ENCODE peak calls at places on chromosome 12, in four cellular contexts. One of them, this sample, is unnamed.

GRCh38 chr12:114799574-114800487 is 115.9 kb upstream of the TBX3 start:
- DNase-seq in substantia nigra: no peak
- DNase-seq in sciatic nerve: peak; percentile 59
- DNase-seq in stimulated activated CD8-positive, alpha-beta memory T cell treated with anti-CD3 and anti-CD28 coated beads, Interleukin-2, amount 100 ng/mL, for 1 hour: no peak
- DNase-seq in this sample: no peak

GRCh38 chr12:132955094-132955932 is 793 bp downstream of the ZNF605 start:
- DNase-seq in substantia nigra: no peak
- DNase-seq in stimulated activated CD8-positive, alpha-beta memory T cell treated with anti-CD3 and anti-CD28 coated beads, Interleukin-2, amount 100 ng/mL, for 1 hour: no peak
- DNase-seq in sciatic nerve: no peak
- DNase-seq in this sample: no peak

GRCh38 chr12:70484464-70484863 is 118.4 kb downstream of the KCNMB4 start:
- DNase-seq in substantia nigra: no peak
- DNase-seq in sciatic nerve: no peak
- DNase-seq in stimulated activated CD8-positive, alpha-beta memory T cell treated with anti-CD3 and anti-CD28 coated beads, Interleukin-2, amount 100 ng/mL, for 1 hour: no peak
- DNase-seq in this sample: no peak

GRCh38 chr12:66885115-66885875 is 206.4 kb upstream of the GRIP1 start:
- DNase-seq in substantia nigra: no peak
- DNase-seq in sciatic nerve: no peak
- DNase-seq in stimulated activated CD8-positive, alpha-beta memory T cell treated with anti-CD3 and anti-CD28 coated beads, Interleukin-2, amount 100 ng/mL, for 1 hour: no peak
- DNase-seq in this sample: no peak

GRCh38 chr12:47734725-47735480 is 9.6 kb upstream of the ENDOU start:
- DNase-seq in stimulated activated CD8-positive, alpha-beta memory T cell treated with anti-CD3 and anti-CD28 coated beads, Interleukin-2, amount 100 ng/mL, for 1 hour: no peak
- DNase-seq in sciatic nerve: no peak
- DNase-seq in substantia nigra: peak; percentile 56
- DNase-seq in this sample: no peak

GRCh38 chr12:29882771-29883315 is 99.1 kb upstream of the TMTC1 start:
- DNase-seq in sciatic nerve: no peak
- DNase-seq in substantia nigra: no peak
- DNase-seq in stimulated activated CD8-positive, alpha-beta memory T cell treated with anti-CD3 and anti-CD28 coated beads, Interleukin-2, amount 100 ng/mL, for 1 hour: no peak
- DNase-seq in this sample: no peak

GRCh38 chr12:63129927-63130326 is 21.1 kb downstream of the AVPR1A start:
- DNase-seq in sciatic nerve: no peak
- DNase-seq in stimulated activated CD8-positive, alpha-beta memory T cell treated with anti-CD3 and anti-CD28 coated beads, Interleukin-2, amount 100 ng/mL, for 1 hour: no peak
- DNase-seq in substantia nigra: no peak
- DNase-seq in this sample: no peak

GRCh38 chr12:90979936-90980335 is 24.8 kb downstream of the EPYC start:
- DNase-seq in sciatic nerve: no peak
- DNase-seq in substantia nigra: no peak
- DNase-seq in stimulated activated CD8-positive, alpha-beta memory T cell treated with anti-CD3 and anti-CD28 coated beads, Interleukin-2, amount 100 ng/mL, for 1 hour: no peak
- DNase-seq in this sample: no peak

GRCh38 chr12:116927244-116927940 is 16.6 kb downstream of the FBXW8 start:
- DNase-seq in sciatic nerve: no peak
- DNase-seq in substantia nigra: no peak
- DNase-seq in stimulated activated CD8-positive, alpha-beta memory T cell treated with anti-CD3 and anti-CD28 coated beads, Interleukin-2, amount 100 ng/mL, for 1 hour: no peak
- DNase-seq in this sample: no peak

This sample was measured in activated CD4-positive, CD25-positive, alpha-beta regulatory T cell treated with anti-CD3 and anti-CD28 coated beads, Interleukin-2, amount 50 U/mL, for 16 hours.